ENCODE peak calls at places on chromosomes 16 and 17, in seven cellular contexts. X, W, Q, R, P, M and O are unnamed samples.

GRCh38 chr16:22270525-22270924 is 26.7 kb upstream of the POLR3E start:
- DNase-seq in X (no peak), W (no peak), Q (no peak), R (no peak), P (no peak), M (no peak), O (no peak)

GRCh38 chr17:62065611-62066468 is 762 bp upstream of the MED13 start:
- DNase-seq in X (peak; percentile 100), W (peak; percentile 97), Q (peak; percentile 99), R (peak; percentile 99), P (peak; percentile 98), M (peak; percentile 86), O (peak; percentile 96)

GRCh38 chr16:57383276-57384247 is 11.3 kb downstream of the CX3CL1 start:
- DNase-seq in X (no peak), W (peak; percentile 65), Q (peak; percentile 47), R (no peak), P (peak; percentile 50), M (no peak), O (no peak)

GRCh38 chr17:60102632-60103047 is 23.9 kb upstream of the HEATR6 start:
- DNase-seq in X (no peak), W (peak; percentile 83), Q (no peak), R (no peak), P (peak; percentile 61), M (no peak), O (no peak)

GRCh38 chr16:50310308-50311133 is 44.2 kb downstream of the ADCY7 start:
- DNase-seq in X (no peak), W (no peak), Q (no peak), R (no peak), P (no peak), M (no peak), O (no peak)

GRCh38 chr17:37747222-37747621 is 2.4 kb upstream of the HNF1B start:
- DNase-seq in X (no peak), W (no peak), Q (no peak), R (no peak), P (no peak), M (no peak), O (no peak)

GRCh38 chr17:83202002-83203000 is 122.9 kb downstream of the METRNL start:
- DNase-seq in X (no peak), W (peak; percentile 39), Q (no peak), R (no peak), P (no peak), M (no peak), O (no peak)

GRCh38 chr16:27257271-27257670 is 11.3 kb downstream of the NSMCE1 start:
- DNase-seq in X (no peak), W (no peak), Q (no peak), R (no peak), P (no peak), M (no peak), O (no peak)

GRCh38 chr17:60087882-60088669 is 9.4 kb upstream of the HEATR6 start:
- DNase-seq in X (no peak), W (peak; percentile 54), Q (peak; percentile 36), R (no peak), P (no peak), M (no peak), O (no peak)

GRCh38 chr16:67169642-67170167 is 633 bp upstream of the NOL3 start:
- DNase-seq in X (no peak), W (peak; percentile 34), Q (no peak), R (no peak), P (peak; percentile 22), M (no peak), O (no peak)

GRCh38 chr16:16099320-16099719 is 124.0 kb downstream of the ABCC6 start:
- DNase-seq in X (no peak), W (no peak), Q (no peak), R (no peak), P (no peak), M (no peak), O (no peak)

GRCh38 chr17:29412780-29413565 is 22.8 kb downstream of the TAOK1 start:
- DNase-seq in X (no peak), W (peak; percentile 97), Q (peak; percentile 36), R (no peak), P (peak; percentile 62), M (no peak), O (no peak)

GRCh38 chr17:77378318-77379064 is 237.7 kb downstream of the SEC14L1 start:
- DNase-seq in X (no peak), W (no peak), Q (no peak), R (no peak), P (no peak), M (no peak), O (no peak)

GRCh38 chr16:75029854-75030253 is 31.0 kb downstream of the ZNRF1 start:
- DNase-seq in X (no peak), W (peak; percentile 89), Q (no peak), R (no peak), P (peak; percentile 78), M (no peak), O (no peak)

GRCh38 chr17:79942591-79943353 is 92.9 kb downstream of the TBC1D16 start:
- DNase-seq in X (peak; percentile 62), W (peak; percentile 74), Q (no peak), R (no peak), P (peak; percentile 64), M (peak; percentile 39), O (no peak)

GRCh38 chr17:3558603-3559269 is 1.1 kb upstream of the TRPV3 start:
- DNase-seq in X (no peak), W (peak; percentile 14), Q (peak; percentile 86), R (no peak), P (peak; percentile 90), M (no peak), O (no peak)

GRCh38 chr17:68733241-68734176 is 132.3 kb upstream of the FAM20A start:
- DNase-seq in X (no peak), W (peak; percentile 78), Q (no peak), R (no peak), P (peak; percentile 69), M (no peak), O (no peak)

GRCh38 chr17:39928868-39929651 is 1.5 kb downstream of the LRRC3C start:
- DNase-seq in X (no peak), W (peak; percentile 98), Q (peak; percentile 80), R (no peak), P (peak; percentile 95), M (no peak), O (no peak)

GRCh38 chr17:7221281-7222092 is 1.7 kb downstream of the ACADVL start:
- DNase-seq in X (no peak), W (no peak), Q (no peak), R (no peak), P (no peak), M (no peak), O (no peak)

GRCh38 chr17:65055708-65056638 is 567 bp downstream of the GNA13 start:
- DNase-seq in X (peak; percentile 79), W (peak; percentile 56), Q (peak; percentile 44), R (peak; percentile 23), P (peak; percentile 53), M (peak; percentile 60), O (peak; percentile 76)

GRCh38 chr17:66214893-66215528 is 14.2 kb downstream of the APOH start:
- DNase-seq in X (no peak), W (no peak), Q (no peak), R (no peak), P (no peak), M (no peak), O (peak; percentile 80)

GRCh38 chr17:42554250-42555121 is 1.8 kb downstream of the HSD17B1 start:
- DNase-seq in X (peak; percentile 93), W (peak; percentile 84), Q (no peak), R (peak; percentile 62), P (peak; percentile 90), M (peak; percentile 72), O (peak; percentile 81)

GRCh38 chr17:50558955-50559614 is 1.4 kb upstream of the CACNA1G start:
- DNase-seq in X (no peak), W (no peak), Q (no peak), R (no peak), P (no peak), M (no peak), O (no peak)

GRCh38 chr16:54928016-54928356 is 2.7 kb upstream of the IRX5 start:
- DNase-seq in X (no peak), W (peak; percentile 62), Q (no peak), R (no peak), P (peak; percentile 22), M (no peak), O (no peak)

GRCh38 chr17:67359960-67360817 is 6.2 kb downstream of the PSMD12 start:
- DNase-seq in X (no peak), W (peak; percentile 26), Q (no peak), R (no peak), P (peak; percentile 28), M (peak; percentile 23), O (no peak)

GRCh38 chr17:81075307-81075706 is 40.4 kb downstream of the BAIAP2 start:
- DNase-seq in X (no peak), W (no peak), Q (no peak), R (no peak), P (no peak), M (no peak), O (no peak)

GRCh38 chr16:49519008-49519656 is 145.5 kb downstream of the C16orf78 start:
- DNase-seq in X (no peak), W (no peak), Q (no peak), R (no peak), P (no peak), M (no peak), O (no peak)

GRCh38 chr17:68152161-68152571 is 95.7 kb upstream of the AMZ2 start:
- DNase-seq in X (no peak), W (no peak), Q (no peak), R (no peak), P (no peak), M (no peak), O (no peak)

GRCh38 chr17:80328620-80329380 is 68.1 kb downstream of the RNF213 start:
- DNase-seq in X (no peak), W (no peak), Q (no peak), R (no peak), P (no peak), M (no peak), O (no peak)